ENCODE peak calls at places on chromosome X, in seven cellular contexts. Y is GM12878, M is SK-N-SH, V is K562, J is H1, F is HepG2, O is GM12892. S is an unnamed sample.

GRCh38 chrX:53599781-53600396 is 86.6 kb downstream of the HUWE1 start:
- DNase-seq in Y (no peak), M (no peak), V (no peak), J (no peak), F (no peak), O (no peak), S (no peak)

GRCh38 chrX:19554786-19555185 is 39.5 kb upstream of the MAP3K15 start:
- DNase-seq in Y (peak), M (no peak), V (no peak), J (no peak), F (no peak), O (no peak), S (no peak)

GRCh38 chrX:139936259-139936658 is 3.4 kb upstream of the ATP11C start:
- DNase-seq in Y (no peak), M (no peak), V (no peak), J (no peak), F (no peak), O (no peak), S (no peak)

GRCh38 chrX:69133561-69134542 is 31.4 kb downstream of the PJA1 start:
- DNase-seq in Y (no peak), M (peak), V (peak), J (peak), F (peak), O (no peak), S (no peak)

GRCh38 chrX:152641256-152641875 is 3.7 kb downstream of the GABRQ start:
- DNase-seq in Y (no peak), M (no peak), V (no peak), J (peak), F (no peak), O (no peak), S (no peak)

GRCh38 chrX:130682990-130683389 is 220.0 kb downstream of the ENOX2 start:
- DNase-seq in Y (no peak), M (no peak), V (no peak), J (no peak), F (no peak), O (no peak), S (no peak)

GRCh38 chrX:13778916-13779315 is 38.0 kb downstream of the GPM6B start:
- DNase-seq in Y (no peak), M (no peak), V (no peak), J (no peak), F (no peak), O (no peak), S (no peak)

GRCh38 chrX:81355436-81355835 is 153.5 kb downstream of the SH3BGRL start:
- DNase-seq in Y (no peak), M (no peak), V (no peak), J (no peak), F (no peak), O (no peak), S (no peak)

GRCh38 chrX:132071260-132071659 is 48.2 kb downstream of the STK26 start:
- DNase-seq in Y (no peak), M (peak), V (peak), J (no peak), F (peak), O (no peak), S (no peak)

GRCh38 chrX:139930923-139931645 is 1.8 kb downstream of the ATP11C start:
- DNase-seq in Y (no peak), M (peak), V (peak), J (no peak), F (peak), O (peak), S (no peak)

GRCh38 chrX:107935200-107935599 is 47.0 kb downstream of the TEX13B start:
- DNase-seq in Y (no peak), M (no peak), V (no peak), J (no peak), F (no peak), O (no peak), S (no peak)

GRCh38 chrX:17187301-17187836 is 187.6 kb upstream of the NHS start:
- DNase-seq in Y (no peak), M (no peak), V (no peak), J (no peak), F (no peak), O (no peak), S (no peak)

GRCh38 chrX:149540133-149540620 is 635 bp upstream of the EOLA1 start:
- DNase-seq in Y (no peak), M (peak), V (peak), J (peak), F (peak), O (peak), S (peak)

GRCh38 chrX:12984629-12985303 is 9.9 kb downstream of the TMSB4X start:
- DNase-seq in Y (no peak), M (no peak), V (peak), J (no peak), F (no peak), O (no peak), S (no peak)

GRCh38 chrX:25344191-25344936 is 328.6 kb upstream of the ARX start:
- DNase-seq in Y (no peak), M (no peak), V (no peak), J (no peak), F (no peak), O (no peak), S (no peak)

GRCh38 chrX:96372313-96373046 is 312.2 kb upstream of the DIAPH2 start:
- DNase-seq in Y (no peak), M (peak), V (no peak), J (no peak), F (peak), O (no peak), S (peak)

GRCh38 chrX:150269613-150270254 is 93.4 kb upstream of the MAMLD1 start:
- DNase-seq in Y (no peak), M (peak), V (no peak), J (no peak), F (peak), O (no peak), S (no peak)

GRCh38 chrX:16722481-16722880 is 3.1 kb downstream of the SYAP1 start:
- DNase-seq in Y (no peak), M (no peak), V (no peak), J (no peak), F (no peak), O (no peak), S (no peak)

GRCh38 chrX:3713937-3714434 is 537 bp upstream of the PRKX start:
- DNase-seq in Y (no peak), M (peak), V (no peak), J (peak), F (no peak), O (no peak), S (no peak)

GRCh38 chrX:45001038-45001437 is 128.1 kb downstream of the KDM6A start:
- DNase-seq in Y (no peak), M (no peak), V (no peak), J (no peak), F (no peak), O (no peak), S (no peak)

GRCh38 chrX:23380581-23380980 is 45.9 kb downstream of the PTCHD1 start:
- DNase-seq in Y (no peak), M (no peak), V (no peak), J (no peak), F (no peak), O (no peak), S (no peak)

GRCh38 chrX:109990582-109991276 is 12.2 kb upstream of the TMEM164 start:
- DNase-seq in Y (no peak), M (no peak), V (no peak), J (no peak), F (no peak), O (no peak), S (no peak)

GRCh38 chrX:148940411-148940996 is 440.1 kb downstream of the AFF2 start:
- DNase-seq in Y (no peak), M (no peak), V (no peak), J (no peak), F (no peak), O (no peak), S (no peak)

GRCh38 chrX:103628386-103629290 is at the start of gene TCEAL1:
- DNase-seq in Y (no peak), M (peak), V (peak), J (peak), F (peak), O (no peak), S (no peak)

GRCh38 chrX:77276742-77277141 is 170.4 kb upstream of the FGF16 start:
- DNase-seq in Y (no peak), M (no peak), V (no peak), J (no peak), F (no peak), O (no peak), S (no peak)

GRCh38 chrX:19889582-19890342 is 2.4 kb upstream of the SH3KBP1 start:
- DNase-seq in Y (peak), M (no peak), V (peak), J (no peak), F (peak), O (no peak), S (peak)

GRCh38 chrX:29044802-29045201 is 457.6 kb downstream of the IL1RAPL1 start:
- DNase-seq in Y (no peak), M (no peak), V (no peak), J (no peak), F (no peak), O (no peak), S (no peak)

GRCh38 chrX:110180176-110180927 is 137.5 kb downstream of the AMMECR1 start:
- DNase-seq in Y (no peak), M (no peak), V (no peak), J (no peak), F (no peak), O (no peak), S (no peak)

GRCh38 chrX:40908857-40909475 is 173.6 kb upstream of the MED14 start:
- DNase-seq in Y (no peak), M (no peak), V (no peak), J (no peak), F (no peak), O (no peak), S (no peak)

GRCh38 chrX:65601126-65601525 is 66.3 kb upstream of the MSN start:
- DNase-seq in Y (no peak), M (no peak), V (no peak), J (no peak), F (no peak), O (no peak), S (no peak)

GRCh38 chrX:5959286-5959685 is 269.4 kb downstream of the NLGN4X start:
- DNase-seq in Y (no peak), M (no peak), V (no peak), J (no peak), F (no peak), O (no peak), S (no peak)

GRCh38 chrX:33194289-33194688 is 17.1 kb downstream of the DMD start:
- DNase-seq in Y (no peak), M (no peak), V (no peak), J (no peak), F (no peak), O (no peak), S (no peak)

GRCh38 chrX:115940888-115941332 is 229.6 kb upstream of the AGTR2 start:
- DNase-seq in Y (peak), M (peak), V (no peak), J (peak), F (peak), O (no peak), S (no peak)

GRCh38 chrX:150842198-150842553 is 56.3 kb downstream of the CD99L2 start:
- DNase-seq in Y (no peak), M (no peak), V (no peak), J (no peak), F (no peak), O (no peak), S (no peak)

GRCh38 chrX:68415289-68415688 is 18.0 kb downstream of the OPHN1 start:
- DNase-seq in Y (no peak), M (no peak), V (no peak), J (no peak), F (no peak), O (no peak), S (no peak)

GRCh38 chrX:7542566-7542965 is 300.4 kb upstream of the VCX start:
- DNase-seq in Y (no peak), M (no peak), V (no peak), J (no peak), F (no peak), O (no peak), S (no peak)

GRCh38 chrX:120753413-120754251 is 122.0 kb downstream of the CT47B1 start:
- DNase-seq in Y (no peak), M (no peak), V (no peak), J (no peak), F (no peak), O (no peak), S (no peak)

GRCh38 chrX:14920196-14920595 is 47.0 kb downstream of the MOSPD2 start:
- DNase-seq in Y (no peak), M (no peak), V (no peak), J (no peak), F (no peak), O (no peak), S (no peak)

GRCh38 chrX:64205735-64206491 is 405 bp upstream of the AMER1 start:
- DNase-seq in Y (peak), M (peak), V (peak), J (peak), F (peak), O (peak), S (peak)

DNA sequence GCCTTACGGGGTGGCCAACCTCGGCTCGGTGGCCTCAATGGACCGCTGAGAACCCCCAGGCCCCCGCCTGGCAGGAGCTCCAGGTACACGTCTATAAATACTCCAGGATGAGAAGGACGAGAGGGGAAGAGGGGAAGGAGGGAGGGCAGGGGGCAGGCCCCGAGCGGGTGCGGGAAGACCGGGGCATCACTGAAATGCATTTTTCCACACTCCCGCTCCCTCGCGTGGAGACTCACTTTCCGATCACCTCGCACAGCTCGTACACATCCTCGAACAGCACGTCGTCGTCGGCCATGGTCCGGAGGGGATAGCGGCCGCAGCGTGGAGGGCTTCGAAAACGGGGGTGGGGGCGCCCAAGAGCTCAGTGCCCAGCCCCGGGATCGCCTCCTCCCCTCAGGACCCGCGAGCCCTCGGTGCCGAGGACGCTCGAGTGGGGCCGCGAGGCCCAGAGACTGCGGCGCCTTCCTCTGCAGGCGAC is 621 bp downstream of the CASK start:
- DNase-seq in Y (no peak), M (peak), V (no peak), J (peak), F (no peak), O (no peak), S (no peak)
- TF ChIP-seq TAF1 in Y (no peak), M (no peak), V (no peak), J (no peak), F (no peak), O (no peak), S (no peak)

GRCh38 chrX:18255059-18255458 is 34.4 kb upstream of the BEND2 start:
- DNase-seq in Y (no peak), M (no peak), V (no peak), J (no peak), F (no peak), O (no peak), S (no peak)
- TF ChIP-seq POLR2AphosphoS5 in Y (no peak), M (no peak), V (no peak), J (no peak), F (no peak), O (no peak), S (no peak)

GRCh38 chrX:72181178-72182125 is at the start of gene PIN4:
- DNase-seq in Y (peak), M (peak), V (peak), J (peak), F (peak), O (peak), S (peak)
- TF ChIP-seq TAF1 in Y (no peak), M (peak), V (peak), J (peak), F (peak), O (peak), S (no peak)

GRCh38 chrX:38927592-38927991 is 126.3 kb downstream of the MID1IP1 start:
- DNase-seq in Y (no peak), M (no peak), V (no peak), J (no peak), F (no peak), O (no peak), S (no peak)

GRCh38 chrX:38930474-38930873 is 129.2 kb downstream of the MID1IP1 start:
- DNase-seq in Y (no peak), M (no peak), V (no peak), J (no peak), F (no peak), O (no peak), S (no peak)

GRCh38 chrX:38935561-38935960 is 134.3 kb downstream of the MID1IP1 start:
- DNase-seq in Y (no peak), M (no peak), V (no peak), J (no peak), F (no peak), O (no peak), S (no peak)

GRCh38 chrX:38929966-38930421 is 128.7 kb downstream of the MID1IP1 start:
- DNase-seq in Y (no peak), M (no peak), V (no peak), J (no peak), F (no peak), O (no peak), S (no peak)
- TF ChIP-seq POLR2AphosphoS5 in Y (no peak), M (no peak), V (no peak), J (no peak), F (no peak), O (no peak), S (no peak)

GRCh38 chrX:129247642-129248041 is 275.6 kb downstream of the SMARCA1 start:
- DNase-seq in Y (no peak), M (no peak), V (no peak), J (no peak), F (no peak), O (no peak), S (no peak)
- TF ChIP-seq TAF1 in Y (no peak), M (no peak), V (no peak), J (no peak), F (no peak), O (no peak), S (no peak)

GRCh38 chrX:153973127-153974002 is 811 bp downstream of the TMEM187 start:
- DNase-seq in Y (no peak), M (no peak), V (no peak), J (no peak), F (peak), O (no peak), S (no peak)

GRCh38 chrX:153971124-153971631 is 440 bp downstream of the HCFC1 start:
- DNase-seq in Y (peak), M (peak), V (peak), J (peak), F (peak), O (peak), S (peak)

GRCh38 chrX:153972368-153973126 is at the start of gene TMEM187:
- DNase-seq in Y (peak), M (peak), V (peak), J (peak), F (peak), O (peak), S (peak)

GRCh38 chrX:153970398-153971123 is 1.1 kb downstream of the HCFC1 start:
- DNase-seq in Y (no peak), M (peak), V (peak), J (peak), F (peak), O (no peak), S (no peak)

DNA sequence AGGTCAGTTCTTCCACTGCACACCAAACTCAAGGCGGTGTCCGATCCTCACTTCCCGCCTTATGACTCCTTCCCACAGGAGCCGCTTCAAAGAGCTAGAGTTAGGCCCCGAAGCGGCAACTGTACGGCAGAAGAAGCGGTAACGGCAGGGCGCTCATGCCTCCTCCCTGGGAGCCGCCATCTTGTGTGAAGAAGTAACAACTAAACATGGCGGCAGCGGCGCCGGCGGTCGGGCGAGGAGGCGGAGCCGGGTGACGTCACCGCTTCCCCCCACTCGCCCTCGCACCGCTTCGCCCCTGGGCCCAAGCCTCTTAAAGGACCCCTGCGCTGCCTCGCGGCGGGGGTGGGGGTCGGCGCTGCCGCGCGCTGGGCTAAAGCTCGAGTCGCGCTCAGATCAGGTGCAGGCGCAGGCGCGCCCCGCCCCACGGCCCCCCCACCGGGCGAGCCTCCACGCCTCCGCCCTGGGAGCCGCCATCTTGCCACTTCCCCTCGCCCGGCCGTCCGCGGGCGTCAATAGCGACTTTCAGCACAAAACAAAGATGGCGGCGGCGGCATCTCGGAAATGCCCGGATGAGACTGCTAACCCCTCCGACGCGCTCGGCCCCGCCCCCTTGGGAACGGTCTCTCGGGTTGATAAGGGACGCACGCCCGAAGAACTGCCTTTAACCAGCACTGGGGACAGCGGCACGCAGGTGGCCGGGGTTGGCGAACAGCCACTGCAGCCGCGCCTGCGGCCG is at the start of gene HCFC1:
- DNase-seq in Y (peak), M (peak), V (peak), J (peak), F (peak), O (peak), S (peak)
- TF ChIP-seq POLR2AphosphoS5 in Y (peak), M (peak), V (peak), J (peak), F (no peak), O (peak), S (peak)

GRCh38 chrX:114619874-114620273 is 36.0 kb downstream of the HTR2C start:
- DNase-seq in Y (no peak), M (peak), V (peak), J (no peak), F (no peak), O (peak), S (peak)
- TF ChIP-seq TAF1 in Y (no peak), M (no peak), V (no peak), J (no peak), F (no peak), O (no peak), S (no peak)

DNA sequence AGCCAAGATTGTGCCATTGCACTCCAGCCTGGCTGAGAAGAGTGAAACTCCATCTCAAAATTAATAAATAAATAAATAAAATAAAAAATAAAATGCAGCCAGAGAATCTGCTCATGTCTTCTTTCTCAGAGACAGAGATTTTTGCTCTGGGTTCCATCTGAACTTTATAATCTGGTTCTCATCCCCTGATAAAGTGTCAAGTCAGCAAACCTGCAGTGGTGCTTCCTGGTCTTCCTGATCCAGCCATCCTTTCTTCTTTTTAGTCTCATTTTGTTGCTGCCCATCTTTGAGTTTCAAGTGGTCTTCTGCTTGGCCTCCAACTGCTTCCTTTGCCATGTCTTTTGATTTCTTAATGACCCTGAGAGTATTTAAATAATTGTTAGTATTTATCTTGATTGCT is 24.1 kb downstream of the MAP7D3 start:
- DNase-seq in Y (no peak), M (no peak), V (no peak), J (no peak), F (no peak), O (no peak), S (no peak)
- TF ChIP-seq POLR2AphosphoS5 in Y (no peak), M (no peak), V (no peak), J (no peak), F (no peak), O (no peak), S (no peak)

DNA sequence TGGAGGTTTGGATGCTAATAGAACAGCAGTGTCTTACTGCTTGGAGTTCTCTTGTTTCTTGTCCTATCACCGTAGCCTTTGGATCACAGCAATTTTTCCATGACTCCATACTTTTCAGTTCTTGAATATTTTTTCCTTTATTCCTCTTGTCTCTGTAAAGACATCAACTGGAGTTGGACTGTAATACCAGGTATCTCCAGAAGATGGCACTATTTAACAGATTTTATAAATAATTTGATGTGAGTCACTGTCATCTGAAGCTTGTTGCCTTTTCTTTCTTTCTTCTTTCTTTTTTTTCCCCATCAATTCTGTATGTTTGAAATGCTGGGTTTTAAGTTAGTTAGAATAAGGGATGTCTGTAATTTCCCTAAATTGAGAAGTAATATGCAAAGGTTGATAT is 24.1 kb downstream of the HPRT1 start:
- DNase-seq in Y (no peak), M (peak), V (peak), J (no peak), F (peak), O (no peak), S (no peak)
- TF ChIP-seq TAF1 in Y (no peak), M (no peak), V (no peak), J (no peak), F (no peak), O (no peak), S (no peak)

S was measured in GM12891.